ENCODE peak calls at places on chromosomes 11 and 22, in five cellular contexts. R is SK-N-MC, I is heart left ventricle, F is OCI-LY7, S is ecto neural progenitor cell. L is an unnamed sample.

GRCh38 chr11:19079643-19080440 is 19.3 kb upstream of the MRGPRX2 start:
- DNase-seq in R (no peak), I (no peak), F (no peak), S (no peak), L (no peak)

GRCh38 chr11:44430140-44430539 is 120.2 kb upstream of the ALX4 start:
- DNase-seq in R (no peak), I (no peak), F (no peak), S (no peak), L (no peak)

GRCh38 chr11:119880143-119880542 is 151.1 kb upstream of the NECTIN1 start:
- DNase-seq in R (no peak), I (no peak), F (no peak), S (no peak), L (no peak)

GRCh38 chr11:118856314-118856713 is 27.4 kb upstream of the CXCR5 start:
- DNase-seq in R (no peak), I (no peak), F (peak; percentile 52), S (no peak), L (no peak)

GRCh38 chr22:19759994-19760651 is 455 bp upstream of the TBX1 start:
- DNase-seq in R (no peak), I (no peak), F (no peak), S (no peak), L (no peak)

GRCh38 chr22:36376265-36376664 is 11.5 kb downstream of the MYH9 start:
- DNase-seq in R (no peak), I (no peak), F (no peak), S (no peak), L (no peak)

GRCh38 chr11:68664906-68665305 is 19.4 kb upstream of the GAL start:
- DNase-seq in R (no peak), I (peak; percentile 26), F (no peak), S (no peak), L (no peak)

GRCh38 chr11:73359930-73360742 is 16.1 kb upstream of the RELT start:
- DNase-seq in R (no peak), I (no peak), F (peak; percentile 59), S (peak; percentile 65), L (no peak)

GRCh38 chr11:7637447-7638157 is 35.7 kb downstream of the CYB5R2 start:
- DNase-seq in R (no peak), I (no peak), F (no peak), S (no peak), L (no peak)

GRCh38 chr11:82864268-82864667 is 36.0 kb downstream of the PRCP start:
- DNase-seq in R (no peak), I (no peak), F (peak; percentile 50), S (peak; percentile 68), L (peak; percentile 47)

GRCh38 chr22:29726104-29726503 is 6.3 kb downstream of the CABP7 start:
- DNase-seq in R (no peak), I (no peak), F (no peak), S (no peak), L (no peak)

GRCh38 chr11:36306888-36307287 is 10.8 kb downstream of the PRR5L start:
- DNase-seq in R (no peak), I (no peak), F (no peak), S (no peak), L (no peak)

L was measured in retina.